ENCODE peak calls at places on chromosomes 7 and 10, in nine cellular contexts. D, F, O, U, G, L, W, P and M are unnamed samples.
A peak's percentile ranks its signal among the peaks of the same experiment; 100 is the strongest.

GRCh38 chr10:62491597-62491996 is 117.4 kb downstream of the ZNF365 start:
- DNase-seq in L (peak; percentile 7), W (no peak), U (no peak), O (no peak), G (no peak), D (no peak), F (no peak), P (no peak), M (no peak)

GRCh38 chr7:118755067-118755625 is 530.6 kb downstream of the ANKRD7 start:
- DNase-seq in F (no peak), L (peak; percentile 68), W (no peak), O (no peak), P (no peak), D (no peak), U (no peak), G (no peak), M (no peak)

GRCh38 chr7:106936236-106936635 is 71.2 kb downstream of the PIK3CG start:
- DNase-seq in F (no peak), U (no peak), D (no peak), L (no peak), G (no peak), O (no peak), P (no peak), W (no peak), M (no peak)

GRCh38 chr10:580796-581195 is 108.7 kb downstream of the DIP2C start:
- DNase-seq in L (peak; percentile 64), D (peak; percentile 85), P (peak; percentile 85), W (no peak), U (no peak), G (peak; percentile 93), O (no peak), F (peak; percentile 70), M (no peak)

GRCh38 chr7:135169141-135169935 is 1.2 kb downstream of the CYREN start:
- DNase-seq in P (peak; percentile 42), D (peak; percentile 37), O (no peak), F (no peak), W (peak; percentile 55), L (peak; percentile 68), G (peak; percentile 48), U (peak; percentile 30), M (no peak)

GRCh38 chr10:32112055-32112454 is 55.8 kb upstream of the KIF5B start:
- DNase-seq in L (peak; percentile 74), O (no peak), F (peak; percentile 1), P (peak; percentile 56), W (no peak), G (peak; percentile 46), U (no peak), D (peak; percentile 52), M (no peak)

GRCh38 chr10:69742928-69743602 is 58.6 kb upstream of the COL13A1 start:
- DNase-seq in P (peak; percentile 75), L (no peak), O (no peak), W (no peak), F (no peak), D (peak; percentile 51), G (no peak), U (no peak), M (no peak)

GRCh38 chr7:82156938-82157337 is 286.6 kb downstream of the CACNA2D1 start:
- DNase-seq in G (no peak), D (no peak), P (peak; percentile 16), L (no peak), U (no peak), F (no peak), O (no peak), W (no peak), M (no peak)

GRCh38 chr7:64902806-64903721 is at the start of gene ZNF273:
- DNase-seq in D (peak; percentile 93), O (peak; percentile 86), F (peak; percentile 52), L (peak; percentile 90), U (peak; percentile 78), P (peak; percentile 92), W (peak; percentile 87), G (peak; percentile 89), M (peak; percentile 94)

GRCh38 chr10:12348870-12349627 is at the start of gene CAMK1D:
- DNase-seq in U (no peak), F (peak; percentile 37), P (peak; percentile 75), G (peak; percentile 63), O (peak; percentile 75), L (peak; percentile 53), W (peak; percentile 90), D (peak; percentile 56), M (peak; percentile 83)

GRCh38 chr7:95190515-95190914 is 133.8 kb downstream of the PON1 start:
- DNase-seq in F (no peak), W (no peak), P (peak; percentile 19), U (no peak), L (no peak), O (no peak), G (peak; percentile 0), D (no peak), M (no peak)
- TF ChIP-seq CTCF in F (peak; percentile 31), W (no peak), P (peak; percentile 41), U (peak; percentile 27), L (no peak), O (no peak), G (peak; percentile 37), D (peak; percentile 25), M (no peak)

GRCh38 chr10:42868530-42868929 is 85.9 kb downstream of the BMS1 start:
- DNase-seq in U (no peak), W (no peak), G (no peak), D (no peak), L (no peak), F (no peak), P (no peak), O (no peak), M (no peak)

GRCh38 chr10:42866115-42866995 is 83.8 kb downstream of the BMS1 start:
- DNase-seq in U (no peak), L (peak; percentile 71), D (peak; percentile 56), P (peak; percentile 73), F (peak; percentile 26), W (peak; percentile 24), G (peak; percentile 70), O (peak; percentile 64), M (peak; percentile 31)

GRCh38 chr10:42865716-42866114 is 83.1 kb downstream of the BMS1 start:
- DNase-seq in O (no peak), L (no peak), D (no peak), P (no peak), G (no peak), U (no peak), F (no peak), W (no peak), M (no peak)

GRCh38 chr10:42867571-42867970 is 85.0 kb downstream of the BMS1 start:
- DNase-seq in P (no peak), L (no peak), U (no peak), W (no peak), D (no peak), F (no peak), O (no peak), G (no peak), M (no peak)

GRCh38 chr10:42864575-42864974 is 82.0 kb downstream of the BMS1 start:
- DNase-seq in F (no peak), W (no peak), P (peak; percentile 39), U (no peak), L (no peak), O (no peak), D (peak; percentile 10), G (peak; percentile 28), M (no peak)
- TF ChIP-seq CTCF in F (peak; percentile 39), W (no peak), P (peak; percentile 58), U (peak; percentile 70), L (no peak), O (no peak), D (peak; percentile 64), G (peak; percentile 70), M (no peak)

DNA sequence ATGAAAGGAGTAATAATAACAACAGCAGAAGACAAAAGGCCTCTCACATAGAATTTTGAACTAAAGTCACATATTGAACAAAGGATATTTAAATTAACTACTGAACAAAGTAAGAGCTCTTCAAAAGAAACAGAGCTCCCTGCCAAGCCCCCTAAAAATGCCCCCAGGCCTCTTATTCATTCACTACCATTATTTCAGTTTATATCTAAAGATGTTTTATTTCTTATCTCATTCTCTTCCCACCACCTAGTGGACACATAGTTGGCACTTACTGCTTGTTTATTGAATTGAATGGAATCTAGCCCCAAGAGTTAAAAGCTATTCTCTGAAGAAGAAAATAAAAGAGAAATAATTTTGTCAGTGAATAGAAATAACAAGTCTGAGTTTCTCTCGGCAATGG is 37.4 kb downstream of the VCL start:
- DNase-seq in L (no peak), U (no peak), F (no peak), W (no peak), D (no peak), P (peak; percentile 67), O (no peak), G (no peak), M (no peak)
- TF ChIP-seq CTCF in L (peak; percentile 19), U (no peak), F (peak; percentile 35), W (peak; percentile 39), D (peak; percentile 35), P (peak; percentile 47), O (peak; percentile 16), G (peak; percentile 77), M (no peak)

GRCh38 chr10:132162021-132162531 is 24.7 kb upstream of the DPYSL4 start:
- DNase-seq in G (no peak), O (no peak), D (no peak), L (no peak), F (no peak), U (no peak), P (no peak), W (no peak), M (peak; percentile 29)

GRCh38 chr10:132162590-132163277 is 24.0 kb upstream of the DPYSL4 start:
- DNase-seq in U (no peak), W (no peak), L (no peak), D (no peak), G (no peak), P (no peak), F (no peak), O (no peak), M (no peak)

GRCh38 chr10:132164801-132165278 is 21.9 kb upstream of the DPYSL4 start:
- DNase-seq in D (no peak), O (no peak), F (no peak), W (no peak), U (no peak), L (peak; percentile 30), G (peak; percentile 15), P (no peak), M (no peak)

GRCh38 chr10:132163826-132164515 is 22.8 kb upstream of the DPYSL4 start:
- DNase-seq in O (no peak), U (no peak), L (no peak), G (no peak), D (no peak), W (no peak), F (no peak), P (no peak), M (no peak)

DNA sequence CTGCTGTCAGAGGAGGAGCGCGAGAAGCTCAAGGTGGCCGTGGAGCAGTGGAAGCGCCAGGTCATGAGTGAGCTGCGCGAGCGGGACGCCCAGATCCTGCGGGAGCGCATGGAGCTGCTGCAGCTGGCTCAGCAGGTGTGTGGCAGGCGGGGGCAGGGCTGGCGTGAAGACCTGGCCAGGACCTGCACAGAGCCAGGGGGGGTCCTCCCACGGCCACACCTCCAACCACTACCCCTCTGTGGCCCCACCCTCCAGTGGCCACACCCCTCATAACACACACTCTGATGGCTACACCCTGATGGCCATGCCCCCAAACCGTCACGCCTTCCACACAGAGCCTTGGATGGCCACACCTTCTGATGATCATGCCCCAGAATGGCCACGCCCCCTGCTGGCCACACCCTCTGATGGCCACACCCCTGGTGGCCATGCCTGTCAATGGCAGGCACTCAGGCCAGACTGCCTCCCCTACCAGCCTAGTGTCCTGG is 23.4 kb upstream of the DPYSL4 start:
- DNase-seq in F (no peak), L (peak; percentile 75), U (no peak), P (no peak), W (no peak), D (no peak), O (no peak), G (no peak), M (no peak)
- TF ChIP-seq CTCF in F (peak; percentile 7), L (no peak), U (no peak), P (no peak), W (no peak), D (peak; percentile 35), O (no peak), G (peak; percentile 74), M (no peak)